ENCODE peak calls at places on chromosomes 12 and 14, in five cellular contexts. One of them, this sample, is unnamed.
A peak's percentile ranks its signal among the peaks of the same experiment; 100 is the strongest.

GRCh38 chr14:68734231-68734732 is 58.6 kb downstream of the ZFP36L1 start:
- DNase-seq in HepG2: no peak
- DNase-seq in SK-N-SH: no peak
- DNase-seq in IMR-90: peak; percentile 18
- DNase-seq in OCI-LY7: peak; percentile 56
- DNase-seq in this sample: peak; percentile 21

GRCh38 chr12:90152897-90153624 is 444.4 kb upstream of the ATP2B1 start:
- DNase-seq in HepG2: no peak
- DNase-seq in SK-N-SH: no peak
- DNase-seq in IMR-90: no peak
- DNase-seq in OCI-LY7: no peak
- DNase-seq in this sample: no peak

GRCh38 chr12:94571556-94571955 is 78.8 kb downstream of the TMCC3 start:
- DNase-seq in HepG2: peak; percentile 91
- DNase-seq in SK-N-SH: no peak
- DNase-seq in IMR-90: peak; percentile 76
- DNase-seq in OCI-LY7: no peak
- DNase-seq in this sample: peak; percentile 48

GRCh38 chr14:96084796-96085195 is 45.6 kb downstream of the C14orf132 start:
- DNase-seq in HepG2: no peak
- DNase-seq in SK-N-SH: peak; percentile 29
- DNase-seq in IMR-90: no peak
- DNase-seq in OCI-LY7: no peak
- DNase-seq in this sample: no peak

GRCh38 chr12:28958553-28959195 is 190.4 kb upstream of the FAR2 start:
- DNase-seq in HepG2: no peak
- DNase-seq in SK-N-SH: no peak
- DNase-seq in IMR-90: peak; percentile 49
- DNase-seq in OCI-LY7: no peak
- DNase-seq in this sample: peak; percentile 38

GRCh38 chr12:106288510-106289195 is 13.9 kb upstream of the TCP11L2 start:
- DNase-seq in HepG2: peak; percentile 91
- DNase-seq in SK-N-SH: no peak
- DNase-seq in IMR-90: peak; percentile 97
- DNase-seq in OCI-LY7: no peak
- DNase-seq in this sample: peak; percentile 93

GRCh38 chr14:51328942-51329350 is 88.9 kb downstream of the TMX1 start:
- DNase-seq in HepG2: no peak
- DNase-seq in SK-N-SH: no peak
- DNase-seq in IMR-90: peak; percentile 69
- DNase-seq in OCI-LY7: no peak
- DNase-seq in this sample: peak; percentile 43

GRCh38 chr12:49930515-49931288 is 19.8 kb upstream of the AQP2 start:
- DNase-seq in HepG2: no peak
- DNase-seq in SK-N-SH: no peak
- DNase-seq in IMR-90: peak; percentile 83
- DNase-seq in OCI-LY7: no peak
- DNase-seq in this sample: peak; percentile 71

GRCh38 chr14:26791117-26791806 is 193.4 kb upstream of the NOVA1 start:
- DNase-seq in HepG2: no peak
- DNase-seq in SK-N-SH: no peak
- DNase-seq in IMR-90: no peak
- DNase-seq in OCI-LY7: no peak
- DNase-seq in this sample: no peak

GRCh38 chr14:64464695-64465094 is 604 bp upstream of the AKAP5 start:
- DNase-seq in HepG2: no peak
- DNase-seq in SK-N-SH: no peak
- DNase-seq in IMR-90: no peak
- DNase-seq in OCI-LY7: no peak
- DNase-seq in this sample: no peak

GRCh38 chr14:24440606-24441399 is 1.8 kb downstream of the SDR39U1 start:
- DNase-seq in HepG2: no peak
- DNase-seq in SK-N-SH: no peak
- DNase-seq in IMR-90: no peak
- DNase-seq in OCI-LY7: no peak
- DNase-seq in this sample: no peak

GRCh38 chr12:124344526-124344925 is 49.6 kb downstream of the RFLNA start:
- DNase-seq in HepG2: no peak
- DNase-seq in SK-N-SH: no peak
- DNase-seq in IMR-90: no peak
- DNase-seq in OCI-LY7: no peak
- DNase-seq in this sample: no peak

GRCh38 chr14:48398675-48399282 is 723.4 kb upstream of the MDGA2 start:
- DNase-seq in HepG2: peak; percentile 16
- DNase-seq in SK-N-SH: peak; percentile 16
- DNase-seq in IMR-90: peak; percentile 47
- DNase-seq in OCI-LY7: peak; percentile 58
- DNase-seq in this sample: peak; percentile 19

GRCh38 chr12:3252416-3252815 is 175.2 kb downstream of the TSPAN9 start:
- DNase-seq in HepG2: no peak
- DNase-seq in SK-N-SH: no peak
- DNase-seq in IMR-90: peak; percentile 74
- DNase-seq in OCI-LY7: no peak
- DNase-seq in this sample: no peak

GRCh38 chr12:112159146-112159541 is 33.8 kb downstream of the TRAFD1 start:
- DNase-seq in HepG2: no peak
- DNase-seq in SK-N-SH: no peak
- DNase-seq in IMR-90: no peak
- DNase-seq in OCI-LY7: no peak
- DNase-seq in this sample: no peak

GRCh38 chr12:57124259-57124877 is 3.9 kb upstream of the LRP1 start:
- DNase-seq in HepG2: peak; percentile 73
- DNase-seq in SK-N-SH: peak; percentile 80
- DNase-seq in IMR-90: peak; percentile 69
- DNase-seq in OCI-LY7: peak; percentile 78
- DNase-seq in this sample: peak; percentile 55

GRCh38 chr14:24843494-24843893 is 206.5 kb downstream of the STXBP6 start:
- DNase-seq in HepG2: no peak
- DNase-seq in SK-N-SH: no peak
- DNase-seq in IMR-90: no peak
- DNase-seq in OCI-LY7: peak; percentile 8
- DNase-seq in this sample: no peak

GRCh38 chr14:43471595-43471994 is 1035.5 kb downstream of the FSCB start:
- DNase-seq in HepG2: no peak
- DNase-seq in SK-N-SH: no peak
- DNase-seq in IMR-90: no peak
- DNase-seq in OCI-LY7: no peak
- DNase-seq in this sample: no peak

GRCh38 chr14:98728024-98728423 is 544.0 kb downstream of the BCL11B start:
- DNase-seq in HepG2: no peak
- DNase-seq in SK-N-SH: no peak
- DNase-seq in IMR-90: no peak
- DNase-seq in OCI-LY7: no peak
- DNase-seq in this sample: no peak

GRCh38 chr12:97941686-97942354 is 479.2 kb downstream of the RMST start:
- DNase-seq in HepG2: peak; percentile 60
- DNase-seq in SK-N-SH: no peak
- DNase-seq in IMR-90: no peak
- DNase-seq in OCI-LY7: no peak
- DNase-seq in this sample: peak; percentile 27

GRCh38 chr14:93008381-93008780 is 85.4 kb downstream of the CHGA start:
- DNase-seq in HepG2: no peak
- DNase-seq in SK-N-SH: peak; percentile 82
- DNase-seq in IMR-90: peak; percentile 35
- DNase-seq in OCI-LY7: no peak
- DNase-seq in this sample: no peak

GRCh38 chr14:30272848-30273563 is 286.0 kb upstream of the G2E3 start:
- DNase-seq in HepG2: no peak
- DNase-seq in SK-N-SH: no peak
- DNase-seq in IMR-90: no peak
- DNase-seq in OCI-LY7: no peak
- DNase-seq in this sample: no peak

GRCh38 chr12:102427542-102427923 is 52.8 kb downstream of the IGF1 start:
- DNase-seq in HepG2: no peak
- DNase-seq in SK-N-SH: no peak
- DNase-seq in IMR-90: no peak
- DNase-seq in OCI-LY7: no peak
- DNase-seq in this sample: no peak

GRCh38 chr12:82832091-82832490 is 145.4 kb downstream of the TMTC2 start:
- DNase-seq in HepG2: no peak
- DNase-seq in SK-N-SH: no peak
- DNase-seq in IMR-90: no peak
- DNase-seq in OCI-LY7: no peak
- DNase-seq in this sample: no peak

GRCh38 chr14:64688801-64689200 is 15.4 kb upstream of the PLEKHG3 start:
- DNase-seq in HepG2: no peak
- DNase-seq in SK-N-SH: no peak
- DNase-seq in IMR-90: no peak
- DNase-seq in OCI-LY7: no peak
- DNase-seq in this sample: peak; percentile 44

GRCh38 chr12:130186631-130187269 is 24.5 kb downstream of the FZD10 start:
- DNase-seq in HepG2: no peak
- DNase-seq in SK-N-SH: no peak
- DNase-seq in IMR-90: no peak
- DNase-seq in OCI-LY7: no peak
- DNase-seq in this sample: peak; percentile 12

GRCh38 chr12:80598004-80598606 is 109.3 kb upstream of the MYF6 start:
- DNase-seq in HepG2: peak; percentile 20
- DNase-seq in SK-N-SH: no peak
- DNase-seq in IMR-90: peak; percentile 83
- DNase-seq in OCI-LY7: peak; percentile 53
- DNase-seq in this sample: peak; percentile 53

GRCh38 chr14:28766505-28767238 is at the start of gene FOXG1:
- DNase-seq in HepG2: no peak
- DNase-seq in SK-N-SH: peak; percentile 46
- DNase-seq in IMR-90: no peak
- DNase-seq in OCI-LY7: no peak
- DNase-seq in this sample: no peak

GRCh38 chr14:39102265-39102968 is 618 bp downstream of the SEC23A start:
- DNase-seq in HepG2: peak; percentile 98
- DNase-seq in SK-N-SH: no peak
- DNase-seq in IMR-90: peak; percentile 44
- DNase-seq in OCI-LY7: no peak
- DNase-seq in this sample: peak; percentile 39

GRCh38 chr12:109878749-109879148 is 1.6 kb downstream of the GLTP start:
- DNase-seq in HepG2: no peak
- DNase-seq in SK-N-SH: no peak
- DNase-seq in IMR-90: no peak
- DNase-seq in OCI-LY7: no peak
- DNase-seq in this sample: no peak
- H2AFZ ChIP-seq in HepG2: no peak overlapping the region
- H2AFZ ChIP-seq in SK-N-SH: no peak overlapping the region
- H2AFZ ChIP-seq in IMR-90: peak overlapping the region; percentile 96
- H2AFZ ChIP-seq in OCI-LY7: no peak overlapping the region
- H2AFZ ChIP-seq in this sample: no peak overlapping the region

GRCh38 chr12:45547822-45548221 is 181.7 kb upstream of the ARID2 start:
- DNase-seq in HepG2: no peak
- DNase-seq in SK-N-SH: no peak
- DNase-seq in IMR-90: peak; percentile 13
- DNase-seq in OCI-LY7: no peak
- DNase-seq in this sample: no peak
- TF ChIP-seq CTCF in HepG2: no peak
- TF ChIP-seq CTCF in SK-N-SH: no peak
- TF ChIP-seq CTCF in IMR-90: peak; percentile 21
- TF ChIP-seq CTCF in OCI-LY7: no peak
- TF ChIP-seq CTCF in this sample: no peak

DNA sequence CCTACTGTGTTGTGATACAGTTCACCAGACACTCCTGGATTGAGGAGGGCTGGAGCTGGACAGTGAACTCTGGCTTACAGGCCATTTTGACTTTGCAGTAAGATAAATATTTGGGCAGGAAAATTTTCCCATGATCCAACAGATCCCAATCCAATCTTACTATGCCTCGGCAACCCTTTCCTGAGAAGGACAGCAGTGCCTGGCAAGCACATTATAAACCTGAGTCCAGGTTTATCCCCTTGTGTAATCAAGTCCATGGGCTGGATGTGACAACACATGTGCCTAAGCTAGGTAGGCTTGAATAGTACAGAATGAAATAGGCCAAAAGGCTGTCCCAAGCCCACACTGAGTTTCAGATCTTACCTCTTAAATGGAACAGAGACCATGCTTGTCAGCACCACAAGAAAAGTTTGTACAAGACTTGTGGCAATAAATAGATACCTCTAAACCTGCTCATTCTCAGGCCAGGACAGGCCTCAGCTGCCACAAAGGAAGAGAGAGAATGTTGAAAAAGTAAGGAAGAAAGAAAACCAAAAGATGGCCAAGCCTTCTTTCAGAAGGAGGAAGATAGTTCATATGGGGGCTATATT is 34.9 kb downstream of the CREBL2 start:
- DNase-seq in HepG2: no peak
- DNase-seq in SK-N-SH: no peak
- DNase-seq in IMR-90: no peak
- DNase-seq in OCI-LY7: no peak
- DNase-seq in this sample: no peak
- H3K9me3 ChIP-seq in HepG2: peaks cover 25% of the 10 kb centered on the region
- H3K9me3 ChIP-seq in SK-N-SH: peaks cover 3% of the 10 kb centered on the region
- H3K9me3 ChIP-seq in IMR-90: peaks cover 17% of the 10 kb centered on the region
- H3K9me3 ChIP-seq in OCI-LY7: peaks cover 15% of the 10 kb centered on the region
- H3K9me3 ChIP-seq in this sample: peaks cover 31% of the 10 kb centered on the region

GRCh38 chr14:44897041-44897843 is 64.5 kb downstream of the KLHL28 start:
- DNase-seq in HepG2: peak; percentile 94
- DNase-seq in SK-N-SH: peak; percentile 89
- DNase-seq in IMR-90: peak; percentile 97
- DNase-seq in OCI-LY7: peak; percentile 98
- DNase-seq in this sample: peak; percentile 93

GRCh38 chr14:44895716-44896115 is 66.0 kb downstream of the KLHL28 start:
- DNase-seq in HepG2: no peak
- DNase-seq in SK-N-SH: no peak
- DNase-seq in IMR-90: peak; percentile 90
- DNase-seq in OCI-LY7: no peak
- DNase-seq in this sample: peak; percentile 48

GRCh38 chr14:44896275-44897040 is 65.3 kb downstream of the KLHL28 start:
- DNase-seq in HepG2: peak; percentile 33
- DNase-seq in SK-N-SH: no peak
- DNase-seq in IMR-90: no peak
- DNase-seq in OCI-LY7: no peak
- DNase-seq in this sample: no peak

GRCh38 chr14:44897844-44898151 is 63.9 kb downstream of the KLHL28 start:
- DNase-seq in HepG2: no peak
- DNase-seq in SK-N-SH: no peak
- DNase-seq in IMR-90: peak; percentile 41
- DNase-seq in OCI-LY7: no peak
- DNase-seq in this sample: no peak

DNA sequence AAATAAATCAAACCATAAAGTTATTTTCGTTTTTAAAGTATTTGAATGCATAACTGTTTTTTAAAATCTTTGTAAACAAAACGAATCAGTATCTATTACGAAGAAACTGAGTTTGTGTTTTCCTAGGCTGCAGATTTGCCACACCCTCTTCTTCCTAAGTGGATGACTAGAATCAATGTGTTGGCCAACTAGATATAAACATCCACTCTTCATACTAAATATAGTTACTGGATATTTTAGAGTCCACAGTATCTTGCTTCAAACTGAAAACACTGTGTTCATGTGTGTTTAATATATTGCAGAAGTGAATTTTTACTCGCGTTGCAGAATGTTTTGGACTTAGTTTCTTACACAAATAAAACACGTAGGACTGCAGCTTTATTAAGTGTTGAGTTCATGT is 63.2 kb downstream of the KLHL28 start:
- DNase-seq in HepG2: no peak
- DNase-seq in SK-N-SH: no peak
- DNase-seq in IMR-90: peak; percentile 61
- DNase-seq in OCI-LY7: no peak
- DNase-seq in this sample: no peak
- H2AFZ ChIP-seq in HepG2: no peak overlapping the region
- H2AFZ ChIP-seq in SK-N-SH: no peak overlapping the region
- H2AFZ ChIP-seq in IMR-90: no peak overlapping the region
- H2AFZ ChIP-seq in OCI-LY7: no peak overlapping the region
- H2AFZ ChIP-seq in this sample: no peak overlapping the region

This sample was measured in mammary epithelial cell.